ENCODE peak calls at places on chromosome 9, in six cellular contexts. G is body of pancreas, E is Karpas-422, J is fibroblast of lung, F is aorta, Z is sigmoid colon. R is an unnamed sample. For H3K27me3 and H3K36me3, the result is how much of the 10 kb centered on the place peaks cover.

GRCh38 chr9:16069671-16070586 is 517.1 kb downstream of the CCDC171 start:
- DNase-seq in Z (no peak), G (no peak), F (no peak), E (no peak), J (peak), R (peak)

GRCh38 chr9:135818718-135819475 is 88.4 kb downstream of the CAMSAP1 start:
- DNase-seq in E (no peak), J (no peak), G (no peak), Z (peak), F (peak), R (no peak)

GRCh38 chr9:120186276-120186675 is 393.7 kb downstream of the CDK5RAP2 start:
- DNase-seq in J (no peak), G (no peak), F (no peak), E (no peak), Z (no peak), R (no peak)

GRCh38 chr9:136326061-136326776 is 1.1 kb upstream of the GPSM1 start:
- DNase-seq in J (peak), E (no peak), G (no peak), Z (no peak), F (no peak), R (peak)

GRCh38 chr9:124779368-124780059 is 2.6 kb downstream of the OLFML2A start:
- DNase-seq in G (no peak), Z (peak), F (peak), J (peak), E (peak), R (peak)

GRCh38 chr9:130825051-130825651 is 9.9 kb upstream of the ABL1 start:
- DNase-seq in F (no peak), J (peak), Z (no peak), E (peak), G (no peak), R (peak)

GRCh38 chr9:132587484-132587858 is 5.1 kb downstream of the BARHL1 start:
- DNase-seq in Z (no peak), E (no peak), G (no peak), J (no peak), F (peak), R (no peak)

GRCh38 chr9:105295986-105296385 is 51.5 kb downstream of the SLC44A1 start:
- DNase-seq in Z (no peak), F (no peak), J (peak), G (no peak), E (no peak), R (no peak)

GRCh38 chr9:128088253-128088945 is 20.4 kb downstream of the SLC25A25 start:
- DNase-seq in E (no peak), F (peak), G (no peak), J (no peak), Z (no peak), R (no peak)

GRCh38 chr9:82987370-82987769 is 75.6 kb downstream of the RASEF start:
- DNase-seq in F (no peak), J (no peak), G (no peak), Z (no peak), E (no peak), R (no peak)
- H3K27me3 ChIP-seq in F (under half), J (under half), G (under half), Z (under half), E (under half), R (under half)

GRCh38 chr9:113160571-113160970 is 9.8 kb downstream of the SLC31A2 start:
- DNase-seq in Z (no peak), G (no peak), E (no peak), F (no peak), J (no peak), R (no peak)

GRCh38 chr9:113154936-113155335 is 4.1 kb downstream of the SLC31A2 start:
- DNase-seq in E (no peak), J (no peak), Z (no peak), F (no peak), G (no peak), R (no peak)

GRCh38 chr9:113156880-113157279 is 6.1 kb downstream of the SLC31A2 start:
- DNase-seq in Z (no peak), J (no peak), E (peak), F (no peak), G (no peak), R (no peak)

GRCh38 chr9:113155911-113156559 is 5.2 kb downstream of the SLC31A2 start:
- DNase-seq in G (no peak), E (peak), Z (no peak), J (no peak), F (no peak), R (no peak)

DNA sequence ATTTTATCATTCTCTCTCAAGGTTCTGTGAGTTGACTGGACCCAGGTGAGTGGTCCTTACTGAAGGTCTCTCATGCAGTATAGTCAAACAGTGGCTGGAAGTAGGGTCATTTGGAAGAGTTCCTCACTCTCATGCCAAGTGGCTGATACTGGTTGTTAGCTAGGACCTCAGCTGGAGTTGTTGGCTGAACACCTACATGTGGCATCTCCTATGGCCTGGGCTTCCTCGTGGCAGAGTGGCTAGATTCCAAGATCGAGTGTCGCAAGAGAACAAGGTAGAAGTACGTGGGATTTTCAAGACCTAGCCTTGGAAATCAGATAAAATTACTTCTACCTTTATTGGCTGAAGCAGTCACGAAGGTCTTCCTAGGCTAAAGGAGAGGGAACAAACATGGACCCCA is 7.6 kb downstream of the SLC31A2 start:
- DNase-seq in F (no peak), Z (no peak), E (no peak), J (no peak), G (no peak), R (no peak)
- H3K36me3 ChIP-seq in F (under half), Z (under half), E (under half), J (under half), G (under half), R (under half)

GRCh38 chr9:21991039-21991959 is 2.9 kb downstream of the CDKN2A start:
- DNase-seq in E (no peak), F (no peak), J (no peak), G (no peak), Z (no peak), R (no peak)
- H3K27me3 ChIP-seq in E (under half), F (under half), J (under half), G (under half), Z (half or more), R (under half)

GRCh38 chr9:26919698-26920097 is 27.1 kb upstream of the CAAP1 start:
- DNase-seq in E (no peak), F (no peak), J (no peak), G (no peak), Z (no peak), R (no peak)
- H3K36me3 ChIP-seq in E (half or more), F (under half), J (under half), G (under half), Z (under half), R (under half)

GRCh38 chr9:4297795-4298254 is 2.0 kb downstream of the GLIS3 start:
- DNase-seq in Z (peak), F (peak), G (peak), E (peak), J (peak), R (peak)

GRCh38 chr9:4301302-4301701 is 1.4 kb upstream of the GLIS3 start:
- DNase-seq in Z (no peak), E (no peak), G (no peak), F (no peak), J (peak), R (no peak)

GRCh38 chr9:4297151-4297794 is 2.6 kb downstream of the GLIS3 start:
- DNase-seq in G (peak), J (peak), E (peak), F (peak), Z (peak), R (peak)

GRCh38 chr9:4298255-4299005 is 1.4 kb downstream of the GLIS3 start:
- DNase-seq in F (peak), G (peak), J (peak), E (no peak), Z (peak), R (peak)

DNA sequence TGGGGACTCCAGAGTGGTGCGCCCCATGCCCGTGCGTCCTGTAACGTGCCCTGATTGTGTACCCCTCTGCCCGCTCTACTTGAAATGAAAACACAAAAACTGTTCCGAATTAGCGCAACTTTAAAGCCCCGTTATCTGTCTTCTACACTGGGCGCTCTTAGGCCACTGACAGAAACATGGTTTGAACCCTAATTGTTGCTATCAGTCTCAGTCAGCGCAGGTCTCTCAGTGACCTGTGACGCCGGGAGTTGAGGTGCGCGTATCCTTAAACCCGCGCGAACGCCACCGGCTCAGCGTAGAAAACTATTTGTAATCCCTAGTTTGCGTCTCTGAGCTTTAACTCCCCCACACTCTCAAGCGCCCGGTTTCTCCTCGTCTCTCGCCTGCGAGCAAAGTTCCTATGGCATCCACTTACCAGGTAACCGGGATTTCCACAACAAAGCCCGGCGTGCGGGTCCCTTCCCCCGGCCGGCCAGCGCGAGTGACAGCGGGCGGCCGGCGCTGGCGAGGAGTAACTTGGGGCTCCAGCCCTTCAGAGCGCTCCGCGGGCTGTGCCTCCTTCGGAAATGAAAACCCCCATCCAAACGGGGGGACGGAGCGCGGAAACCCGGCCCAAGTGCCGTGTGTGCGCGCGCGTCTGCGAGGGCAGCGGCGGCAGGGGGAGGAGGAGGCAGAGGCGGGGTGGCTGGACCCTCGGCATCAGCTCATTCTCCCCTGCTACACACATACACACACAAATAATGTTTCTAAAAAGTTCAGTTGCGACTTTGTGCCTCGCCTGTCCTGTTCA is 667 bp downstream of the GLIS3 start:
- DNase-seq in J (peak), Z (peak), F (peak), E (no peak), G (peak), R (peak)
- H3K27me3 ChIP-seq in J (under half), Z (under half), F (under half), E (under half), G (under half), R (under half)

GRCh38 chr9:114027901-114028465 is 50.1 kb downstream of the AMBP start:
- DNase-seq in E (no peak), G (peak), Z (peak), J (no peak), F (no peak), R (no peak)

GRCh38 chr9:114027159-114027895 is 50.8 kb downstream of the AMBP start:
- DNase-seq in Z (peak), J (no peak), G (peak), E (no peak), F (no peak), R (no peak)

GRCh38 chr9:114025196-114025753 is 52.8 kb downstream of the AMBP start:
- DNase-seq in J (peak), Z (no peak), E (no peak), F (no peak), G (no peak), R (no peak)

GRCh38 chr9:114025760-114026159 is 52.3 kb downstream of the AMBP start:
- DNase-seq in G (peak), J (no peak), E (no peak), F (peak), Z (no peak), R (no peak)

DNA sequence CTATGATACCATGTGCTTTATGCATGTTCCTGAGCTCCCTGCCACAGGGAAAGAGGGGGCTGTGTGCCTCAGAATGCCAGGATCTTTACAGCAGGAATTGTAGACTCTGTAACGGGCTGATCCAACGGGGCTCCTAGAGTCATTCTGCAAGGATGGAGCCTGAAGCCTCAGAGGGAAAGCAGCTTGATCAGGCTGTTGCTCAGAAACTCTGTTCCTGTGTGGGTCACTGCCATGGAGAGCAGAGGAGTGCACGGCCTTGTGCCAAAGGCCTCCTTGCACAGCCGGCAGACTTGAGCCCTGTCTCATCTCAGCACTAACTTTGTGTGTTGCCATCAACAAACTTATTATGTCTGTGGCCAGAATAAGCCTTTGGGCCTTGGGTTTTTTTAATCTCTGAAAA is 51.8 kb downstream of the AMBP start:
- DNase-seq in F (no peak), Z (peak), E (no peak), J (no peak), G (peak), R (no peak)
- H3K36me3 ChIP-seq in F (under half), Z (under half), E (under half), J (under half), G (under half), R (under half)

R was measured in MG63.